ENCODE peak calls at places on chromosomes 16 and 17, in four cellular contexts. U is HepG2, Y is SK-N-SH, V is GM12878. C is an unnamed sample.

GRCh38 chr17:65559802-65560627 is 1.4 kb downstream of the AXIN2 start:
- DNase-seq in Y (peak; percentile 94), V (no peak), U (peak; percentile 81), C (no peak)

GRCh38 chr17:77454560-77455095 is 313.9 kb downstream of the SEC14L1 start:
- DNase-seq in Y (no peak), U (peak; percentile 70), V (no peak), C (no peak)

GRCh38 chr16:23676924-23677480 is 1.7 kb upstream of the PLK1 start:
- DNase-seq in V (no peak), U (no peak), Y (no peak), C (no peak)

GRCh38 chr16:50024684-50025543 is at the start of gene CNEP1R1:
- DNase-seq in U (peak; percentile 97), V (peak; percentile 93), Y (peak; percentile 99), C (peak; percentile 94)

GRCh38 chr17:79616801-79617200 is 6.0 kb upstream of the RBFOX3 start:
- DNase-seq in U (no peak), Y (no peak), V (no peak), C (no peak)

GRCh38 chr17:40458001-40458791 is 14.9 kb downstream of the IGFBP4 start:
- DNase-seq in V (no peak), U (peak; percentile 52), Y (peak; percentile 73), C (no peak)

GRCh38 chr16:49052846-49053245 is 228.8 kb downstream of the CBLN1 start:
- DNase-seq in Y (no peak), U (no peak), V (no peak), C (no peak)

GRCh38 chr16:1820096-1820972 is 6.3 kb downstream of the HAGH start:
- DNase-seq in U (no peak), V (no peak), Y (no peak), C (no peak)

GRCh38 chr17:80899402-80900268 is 92.0 kb upstream of the CHMP6 start:
- DNase-seq in U (peak; percentile 29), Y (peak; percentile 87), V (no peak), C (peak; percentile 29)

GRCh38 chr16:17469742-17470001 is 1.1 kb downstream of the XYLT1 start:
- DNase-seq in U (no peak), V (no peak), Y (no peak), C (no peak)

GRCh38 chr17:50501054-50501453 is 7.2 kb upstream of the MYCBPAP start:
- DNase-seq in U (peak; percentile 73), Y (peak; percentile 55), V (no peak), C (no peak)

GRCh38 chr17:52383493-52384100 is 225.1 kb upstream of the CA10 start:
- DNase-seq in V (no peak), Y (peak; percentile 55), U (peak; percentile 71), C (peak; percentile 69)

GRCh38 chr17:80868022-80868609 is 123.5 kb upstream of the CHMP6 start:
- DNase-seq in V (no peak), Y (no peak), U (no peak), C (no peak)

GRCh38 chr16:24491721-24492120 is 47.6 kb upstream of the RBBP6 start:
- DNase-seq in Y (no peak), V (no peak), U (no peak), C (no peak)

GRCh38 chr17:17420561-17421269 is 56.1 kb upstream of the MED9 start:
- DNase-seq in Y (no peak), V (no peak), U (no peak), C (no peak)

GRCh38 chr16:85423186-85423550 is 190.0 kb upstream of the GSE1 start:
- DNase-seq in U (no peak), V (no peak), Y (no peak), C (no peak)

GRCh38 chr16:12833939-12834338 is 30.3 kb upstream of the CPPED1 start:
- DNase-seq in Y (peak; percentile 11), U (peak; percentile 56), V (no peak), C (peak; percentile 19)

GRCh38 chr16:65515193-65515592 is 393.3 kb upstream of the CDH11 start:
- DNase-seq in Y (no peak), V (no peak), U (no peak), C (no peak)

GRCh38 chr17:77726549-77726957 is 231.9 kb upstream of the TNRC6C start:
- DNase-seq in V (no peak), Y (no peak), U (no peak), C (peak; percentile 41)

GRCh38 chr16:87325480-87325879 is 8.3 kb upstream of the C16orf95 start:
- DNase-seq in U (no peak), V (no peak), Y (no peak), C (no peak)

GRCh38 chr17:82257473-82257872 is 16.0 kb downstream of the CSNK1D start:
- DNase-seq in Y (peak; percentile 73), V (no peak), U (no peak), C (no peak)

GRCh38 chr16:69171325-69172095 is 15.5 kb upstream of the SNTB2 start:
- DNase-seq in U (no peak), V (no peak), Y (no peak), C (no peak)

GRCh38 chr16:2713523-2713922 is 6.5 kb downstream of the PRSS27 start:
- DNase-seq in V (no peak), Y (no peak), U (no peak), C (no peak)

GRCh38 chr16:15765880-15766279 is 90.9 kb downstream of the MYH11 start:
- DNase-seq in V (peak; percentile 74), Y (peak; percentile 64), U (peak; percentile 73), C (no peak)

GRCh38 chr16:65975049-65975708 is 391.3 kb upstream of the CDH5 start:
- DNase-seq in U (no peak), V (no peak), Y (no peak), C (no peak)

GRCh38 chr17:77396610-77397009 is 255.8 kb downstream of the SEC14L1 start:
- DNase-seq in Y (no peak), V (no peak), U (no peak), C (no peak)

GRCh38 chr17:50118076-50118827 is 11.7 kb downstream of the SAMD14 start:
- DNase-seq in V (no peak), U (no peak), Y (no peak), C (no peak)

GRCh38 chr16:2426941-2427361 is 2.3 kb upstream of the CCNF start:
- DNase-seq in V (no peak), U (no peak), Y (no peak), C (no peak)

GRCh38 chr16:82260212-82260795 is 90.3 kb upstream of the MPHOSPH6 start:
- DNase-seq in U (no peak), V (no peak), Y (no peak), C (no peak)

DNA sequence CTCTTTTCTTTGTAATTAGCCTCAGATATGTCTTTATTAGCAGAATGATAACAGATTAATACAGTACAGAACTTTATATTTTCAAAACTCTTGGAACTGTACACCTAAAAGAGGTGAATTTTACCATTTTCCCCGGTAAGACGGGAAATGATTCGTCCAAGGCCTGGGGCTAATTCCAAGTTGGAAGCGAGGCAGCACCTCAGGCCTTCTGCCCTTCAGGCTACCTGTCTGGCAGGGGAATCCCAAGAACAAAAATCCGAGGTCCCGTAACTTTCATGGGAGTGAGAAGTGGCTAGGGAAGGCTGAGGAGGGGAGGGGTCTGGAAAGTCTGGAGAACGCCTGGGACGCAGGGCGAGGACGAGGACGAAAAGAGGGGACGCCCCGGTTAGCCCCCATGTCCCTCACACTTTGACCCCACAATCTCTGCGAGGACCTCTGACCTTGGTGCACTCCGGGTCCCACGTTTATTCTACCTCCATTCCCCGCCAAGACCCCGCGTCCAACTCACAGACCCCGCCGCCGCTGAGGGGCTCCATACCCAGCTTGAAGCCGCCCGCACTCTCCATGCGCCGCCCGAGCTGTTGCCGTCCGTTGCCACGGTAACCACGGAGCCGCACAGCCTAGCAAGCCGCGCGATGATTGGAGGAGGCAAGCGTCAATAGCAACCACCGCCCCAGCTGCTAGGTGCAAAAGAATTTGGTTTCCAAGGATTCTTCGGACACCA is at the start of gene HYDIN:
- DNase-seq in U (peak; percentile 15), V (no peak), Y (peak; percentile 91), C (peak; percentile 96)
- H3K4me3 ChIP-seq in U (peak within 1 kb of the TSS; percentile 14), V (no peak within 1 kb of the TSS), Y (peak within 1 kb of the TSS; percentile 59), C (peak within 1 kb of the TSS; percentile 64)

DNA sequence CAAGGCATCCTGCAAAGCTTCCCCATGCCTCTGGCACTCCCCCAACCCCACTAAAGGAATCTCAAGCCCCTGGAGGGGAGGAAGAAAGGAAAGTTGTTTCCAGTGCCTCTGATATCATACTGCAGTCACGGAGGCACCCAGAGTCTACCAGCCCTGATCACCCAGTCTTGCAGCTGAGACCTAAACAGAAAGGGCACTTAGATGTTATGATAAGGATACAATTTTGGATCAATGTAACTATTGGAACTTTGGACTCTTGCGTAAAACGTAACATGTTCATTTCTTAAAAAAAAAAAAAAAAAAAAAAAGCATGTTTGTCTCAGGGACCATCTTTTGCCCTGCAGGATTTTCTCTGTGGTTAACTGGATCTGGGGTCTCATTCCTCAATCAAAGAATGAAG is 52.4 kb upstream of the COX10 start:
- DNase-seq in U (peak; percentile 9), V (no peak), Y (no peak), C (no peak)
- TF ChIP-seq TCF12 in U (no peak), V (no peak), Y (no peak), C (no peak)

GRCh38 chr17:76166906-76167305 is 25.9 kb upstream of the FOXJ1 start:
- DNase-seq in Y (no peak), V (no peak), U (no peak), C (no peak)

GRCh38 chr17:76166168-76166567 is 25.1 kb upstream of the FOXJ1 start:
- DNase-seq in Y (no peak), V (no peak), U (no peak), C (no peak)

GRCh38 chr17:76173474-76173873 is 32.4 kb upstream of the FOXJ1 start:
- DNase-seq in U (no peak), Y (no peak), V (no peak), C (no peak)

GRCh38 chr17:76171701-76172100 is 30.7 kb upstream of the FOXJ1 start:
- DNase-seq in Y (no peak), U (no peak), V (no peak), C (no peak)

GRCh38 chr17:76170114-76170513 is 29.1 kb upstream of the FOXJ1 start:
- DNase-seq in V (no peak), Y (no peak), U (no peak), C (no peak)
- TF ChIP-seq CTCF in V (no peak), Y (no peak), U (no peak), C (no peak)

GRCh38 chr17:75906143-75906884 is 1.6 kb upstream of the MRPL38 start:
- DNase-seq in V (no peak), Y (no peak), U (no peak), C (no peak)

GRCh38 chr17:75910699-75911098 is 6.0 kb upstream of the MRPL38 start:
- DNase-seq in U (no peak), V (no peak), Y (no peak), C (no peak)

GRCh38 chr17:75909812-75910274 is 5.2 kb upstream of the MRPL38 start:
- DNase-seq in U (no peak), V (no peak), Y (peak; percentile 63), C (no peak)

GRCh38 chr17:75908201-75908600 is 3.5 kb upstream of the MRPL38 start:
- DNase-seq in V (no peak), Y (no peak), U (no peak), C (no peak)

DNA sequence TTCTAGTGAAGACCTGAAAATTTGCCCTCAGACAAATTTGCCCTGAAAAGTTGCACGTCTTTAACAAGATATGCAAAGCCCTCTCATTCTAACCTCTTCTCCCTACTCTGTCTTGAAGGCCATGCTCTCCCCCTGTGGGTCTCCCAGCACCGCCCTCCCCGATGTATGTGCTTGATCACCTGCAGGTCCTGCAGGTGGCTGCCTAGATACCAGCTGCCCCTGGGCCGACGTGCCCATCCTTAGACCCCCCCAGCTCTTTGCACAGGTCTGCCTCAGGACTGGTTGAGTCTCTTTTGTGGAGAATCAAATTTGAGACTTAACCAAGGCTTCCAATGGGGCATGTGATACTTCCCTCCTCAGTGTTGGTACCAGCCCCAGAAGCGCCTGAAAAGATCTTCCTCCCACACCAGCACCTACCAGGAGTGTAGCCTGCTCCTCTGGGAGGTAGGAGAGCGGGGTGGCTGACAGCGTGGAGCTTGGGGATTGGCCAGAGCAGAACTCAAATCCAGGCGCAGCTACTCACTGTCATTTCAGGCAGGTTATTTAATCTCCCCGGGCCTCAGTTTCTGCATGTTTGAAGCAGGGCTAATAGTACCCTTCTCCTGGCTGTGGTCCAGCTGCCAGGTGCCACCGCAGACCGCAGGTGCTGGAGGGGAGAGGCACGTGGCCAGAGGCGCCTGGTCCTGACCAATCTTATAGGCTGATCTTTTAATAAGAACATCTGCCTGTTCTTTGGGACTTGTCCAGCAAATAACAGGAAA is 4.5 kb upstream of the MRPL38 start:
- DNase-seq in U (no peak), V (no peak), Y (no peak), C (no peak)
- H3K4me3 ChIP-seq in U (no peak overlapping the region), V (no peak overlapping the region), Y (no peak overlapping the region), C (no peak overlapping the region)